ENCODE peak calls at places on chromosomes 12 and 14, in six cellular contexts. X is Right ventricle myocardium inferior; Y is CD8-positive, alpha-beta memory T cell; M is EL; S is SK-N-DZ; E is activated CD4-positive, alpha-beta T cell treated with anti-CD3 and anti-CD28 coated beads, Interleukin-2, amount 50 U/mL, for 1 hour. U is an unnamed sample.

GRCh38 chr12:22443379-22444316 is 100.7 kb downstream of the C2CD5 start:
- DNase-seq in Y (peak), M (peak), E (peak), X (peak), S (peak), U (peak)

GRCh38 chr12:22415342-22416309 is 81.1 kb upstream of the ST8SIA1 start:
- DNase-seq in E (no peak), X (no peak), M (peak), Y (no peak), S (no peak), U (peak)

GRCh38 chr14:84254205-84254788 is 1275.6 kb upstream of the FLRT2 start:
- DNase-seq in E (no peak), S (no peak), X (no peak), Y (no peak), M (no peak), U (no peak)

GRCh38 chr12:57299514-57300016 is 48.6 kb upstream of the STAC3 start:
- DNase-seq in M (no peak), Y (no peak), E (no peak), X (no peak), S (no peak), U (no peak)

GRCh38 chr12:100069795-100070194 is 72.9 kb downstream of the BLTP3B start:
- DNase-seq in X (no peak), S (no peak), M (no peak), E (no peak), Y (no peak), U (no peak)

GRCh38 chr12:57896437-57897201 is 44.7 kb upstream of the ATP23 start:
- DNase-seq in E (no peak), X (peak), M (peak), Y (no peak), S (peak), U (no peak)

GRCh38 chr12:66241061-66242043 is 52.3 kb downstream of the IRAK3 start:
- DNase-seq in M (peak), X (no peak), E (no peak), Y (no peak), S (no peak), U (peak)

GRCh38 chr12:105562727-105563072 is 232.2 kb downstream of the C12orf75 start:
- DNase-seq in Y (no peak), S (no peak), E (no peak), M (no peak), X (no peak), U (no peak)

GRCh38 chr14:105203057-105203494 is 22.0 kb upstream of the NUDT14 start:
- DNase-seq in E (peak), X (peak), M (peak), Y (peak), S (peak), U (peak)

GRCh38 chr12:52214421-52214802 is 18.6 kb upstream of the KRT7 start:
- DNase-seq in M (no peak), Y (no peak), X (no peak), S (no peak), E (no peak), U (no peak)

U was measured in NCI-H226.